ENCODE peak calls at places on chromosomes 1 and 21, in five cellular contexts. One of them, this sample, is unnamed. For H3K9me3, the result is how much of the 10 kb centered on the place peaks cover.

GRCh38 chr1:95572002-95572401 is 338.0 kb downstream of the RWDD3 start:
- DNase-seq in PC-3: no peak
- DNase-seq in lung: no peak
- DNase-seq in naive thymus-derived CD4-positive, alpha-beta T cell: no peak
- DNase-seq in right cardiac atrium: no peak
- DNase-seq in this sample: no peak

GRCh38 chr1:93080424-93080823 is 1.3 kb downstream of the MTF2 start:
- DNase-seq in PC-3: peak
- DNase-seq in lung: no peak
- DNase-seq in naive thymus-derived CD4-positive, alpha-beta T cell: peak
- DNase-seq in right cardiac atrium: no peak
- DNase-seq in this sample: no peak

GRCh38 chr1:24944318-24944717 is 14.2 kb upstream of the RUNX3 start:
- DNase-seq in PC-3: no peak
- DNase-seq in lung: no peak
- DNase-seq in naive thymus-derived CD4-positive, alpha-beta T cell: no peak
- DNase-seq in right cardiac atrium: no peak
- DNase-seq in this sample: no peak

GRCh38 chr1:78716186-78716585 is 66.6 kb downstream of the IFI44 start:
- DNase-seq in PC-3: peak
- DNase-seq in lung: no peak
- DNase-seq in naive thymus-derived CD4-positive, alpha-beta T cell: no peak
- DNase-seq in right cardiac atrium: no peak
- DNase-seq in this sample: no peak

GRCh38 chr1:67559222-67559700 is 125.7 kb upstream of the GADD45A start:
- DNase-seq in PC-3: no peak
- DNase-seq in lung: peak
- DNase-seq in naive thymus-derived CD4-positive, alpha-beta T cell: no peak
- DNase-seq in right cardiac atrium: peak
- DNase-seq in this sample: no peak

GRCh38 chr21:28509031-28509430 is 483.6 kb downstream of the LTN1 start:
- DNase-seq in PC-3: no peak
- DNase-seq in lung: no peak
- DNase-seq in naive thymus-derived CD4-positive, alpha-beta T cell: no peak
- DNase-seq in right cardiac atrium: no peak
- DNase-seq in this sample: no peak

GRCh38 chr1:198775606-198776005 is 136.8 kb downstream of the PTPRC start:
- DNase-seq in PC-3: no peak
- DNase-seq in lung: no peak
- DNase-seq in naive thymus-derived CD4-positive, alpha-beta T cell: no peak
- DNase-seq in right cardiac atrium: no peak
- DNase-seq in this sample: no peak

GRCh38 chr1:53256744-53257453 is 18.6 kb upstream of the MAGOH start:
- DNase-seq in PC-3: no peak
- DNase-seq in lung: no peak
- DNase-seq in naive thymus-derived CD4-positive, alpha-beta T cell: no peak
- DNase-seq in right cardiac atrium: no peak
- DNase-seq in this sample: no peak

GRCh38 chr1:107990606-107991005 is 25.6 kb upstream of the VAV3 start:
- DNase-seq in PC-3: peak
- DNase-seq in lung: no peak
- DNase-seq in naive thymus-derived CD4-positive, alpha-beta T cell: no peak
- DNase-seq in right cardiac atrium: no peak
- DNase-seq in this sample: no peak

GRCh38 chr1:54579337-54579781 is 31.3 kb downstream of the ACOT11 start:
- DNase-seq in PC-3: no peak
- DNase-seq in lung: no peak
- DNase-seq in naive thymus-derived CD4-positive, alpha-beta T cell: no peak
- DNase-seq in right cardiac atrium: no peak
- DNase-seq in this sample: no peak

GRCh38 chr1:1373051-1373450 is 2.0 kb downstream of the AURKAIP1 start:
- DNase-seq in PC-3: no peak
- DNase-seq in lung: no peak
- DNase-seq in naive thymus-derived CD4-positive, alpha-beta T cell: no peak
- DNase-seq in right cardiac atrium: no peak
- DNase-seq in this sample: no peak

GRCh38 chr1:227127891-227128290 is 187.8 kb downstream of the COQ8A start:
- DNase-seq in PC-3: no peak
- DNase-seq in lung: no peak
- DNase-seq in naive thymus-derived CD4-positive, alpha-beta T cell: no peak
- DNase-seq in right cardiac atrium: no peak
- DNase-seq in this sample: no peak

GRCh38 chr1:161399257-161399998 is 31.8 kb upstream of the CFAP126 start:
- DNase-seq in PC-3: peak
- DNase-seq in lung: peak
- DNase-seq in naive thymus-derived CD4-positive, alpha-beta T cell: peak
- DNase-seq in right cardiac atrium: peak
- DNase-seq in this sample: peak

DNA sequence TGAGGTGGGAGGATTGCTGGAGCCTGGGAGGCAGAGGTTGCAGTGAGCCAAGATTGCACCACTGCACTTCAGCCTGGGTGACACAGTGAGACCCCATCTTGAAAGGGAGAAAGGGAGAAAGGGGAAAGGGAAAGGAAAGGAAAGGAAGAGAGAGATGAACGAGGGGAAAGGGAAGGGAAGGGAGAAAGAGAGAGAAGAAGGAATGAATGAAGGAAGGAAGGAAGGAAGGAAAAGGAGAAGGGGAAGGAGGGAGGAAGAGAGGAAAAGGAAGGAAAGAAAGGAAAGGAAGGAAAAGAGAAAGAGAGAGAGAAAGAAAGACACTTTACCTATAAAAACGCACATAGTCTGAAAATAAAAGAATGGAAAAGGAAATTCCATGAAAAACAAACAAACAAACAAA is 18.0 kb downstream of the ZNF695 start:
- DNase-seq in PC-3: no peak
- DNase-seq in lung: no peak
- DNase-seq in naive thymus-derived CD4-positive, alpha-beta T cell: no peak
- DNase-seq in right cardiac atrium: no peak
- DNase-seq in this sample: no peak
- H3K9me3 ChIP-seq in PC-3: half or more
- H3K9me3 ChIP-seq in lung: under half
- H3K9me3 ChIP-seq in naive thymus-derived CD4-positive, alpha-beta T cell: under half
- H3K9me3 ChIP-seq in right cardiac atrium: under half
- H3K9me3 ChIP-seq in this sample: under half

DNA sequence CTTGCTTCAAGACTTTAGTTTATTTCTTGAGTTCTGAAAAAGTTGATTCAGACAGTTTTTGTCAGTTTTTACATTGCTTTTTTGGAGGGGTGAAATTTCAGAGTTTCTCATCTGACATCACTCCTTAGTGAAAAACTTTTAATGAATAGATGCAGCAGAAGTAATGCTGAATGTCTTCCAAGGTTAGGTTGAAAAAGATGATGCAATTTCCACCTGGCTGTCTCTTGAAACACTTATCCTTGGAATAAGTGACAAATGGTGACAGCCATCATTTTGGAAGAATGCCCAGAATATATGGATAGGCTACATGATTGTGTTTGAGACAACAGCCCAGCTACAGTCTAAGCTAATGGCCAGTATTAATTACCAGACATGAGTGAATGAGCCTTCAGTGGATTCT is 140.8 kb downstream of the ZNF644 start:
- DNase-seq in PC-3: no peak
- DNase-seq in lung: no peak
- DNase-seq in naive thymus-derived CD4-positive, alpha-beta T cell: no peak
- DNase-seq in right cardiac atrium: no peak
- DNase-seq in this sample: no peak
- H3K9me3 ChIP-seq in PC-3: under half
- H3K9me3 ChIP-seq in lung: under half
- H3K9me3 ChIP-seq in naive thymus-derived CD4-positive, alpha-beta T cell: under half
- H3K9me3 ChIP-seq in right cardiac atrium: under half
- H3K9me3 ChIP-seq in this sample: under half

GRCh38 chr1:248793592-248793991 is 32.1 kb downstream of the SH3BP5L start:
- DNase-seq in PC-3: no peak
- DNase-seq in lung: no peak
- DNase-seq in naive thymus-derived CD4-positive, alpha-beta T cell: no peak
- DNase-seq in right cardiac atrium: no peak
- DNase-seq in this sample: no peak
- H3K9me3 ChIP-seq in PC-3: under half
- H3K9me3 ChIP-seq in lung: under half
- H3K9me3 ChIP-seq in naive thymus-derived CD4-positive, alpha-beta T cell: under half
- H3K9me3 ChIP-seq in right cardiac atrium: under half
- H3K9me3 ChIP-seq in this sample: under half

DNA sequence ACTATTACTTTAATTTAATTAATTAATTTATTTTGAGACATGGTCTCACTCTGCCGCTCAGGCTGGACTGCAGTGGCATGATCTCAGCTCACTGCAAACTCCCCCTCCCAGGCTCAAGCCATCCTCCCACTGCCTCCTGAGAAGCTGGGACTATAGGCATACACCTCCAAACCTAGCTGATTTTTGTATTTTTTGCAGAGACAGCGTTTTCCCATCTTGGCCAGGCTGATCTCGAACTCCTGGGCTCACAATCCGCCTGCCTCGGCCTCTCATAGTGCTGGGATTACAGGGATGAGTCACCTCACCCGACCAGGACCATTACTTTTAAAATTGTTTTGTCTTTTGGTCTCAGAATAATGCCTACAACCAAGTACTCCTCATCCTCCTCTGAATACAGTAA is 15.6 kb downstream of the YY1AP1 start:
- DNase-seq in PC-3: no peak
- DNase-seq in lung: no peak
- DNase-seq in naive thymus-derived CD4-positive, alpha-beta T cell: no peak
- DNase-seq in right cardiac atrium: no peak
- DNase-seq in this sample: no peak
- H3K9me3 ChIP-seq in PC-3: under half
- H3K9me3 ChIP-seq in lung: under half
- H3K9me3 ChIP-seq in naive thymus-derived CD4-positive, alpha-beta T cell: under half
- H3K9me3 ChIP-seq in right cardiac atrium: under half
- H3K9me3 ChIP-seq in this sample: under half

GRCh38 chr21:22657786-22658185 is 1659.6 kb downstream of the NCAM2 start:
- DNase-seq in PC-3: no peak
- DNase-seq in lung: no peak
- DNase-seq in naive thymus-derived CD4-positive, alpha-beta T cell: no peak
- DNase-seq in right cardiac atrium: no peak
- DNase-seq in this sample: no peak
- H3K9me3 ChIP-seq in PC-3: under half
- H3K9me3 ChIP-seq in lung: under half
- H3K9me3 ChIP-seq in naive thymus-derived CD4-positive, alpha-beta T cell: under half
- H3K9me3 ChIP-seq in right cardiac atrium: under half
- H3K9me3 ChIP-seq in this sample: under half